ENCODE peak calls at places on chromosome 3, in eight cellular contexts. E is iPS DF 19.7; D is LoVo; W is endodermal cell; Q is D341Med; R is COR-L47; Z is activated CD8-positive, alpha-beta memory T cell treated with anti-CD3 and anti-CD28 coated beads, Interleukin-2, amount 10 ng/mL, durations not matched to agents 7 days and 5 days; M is T-cell. C is an unnamed sample.

GRCh38 chr3:176867681-176868663 is 329.3 kb downstream of the TBL1XR1 start:
- DNase-seq in E (no peak), D (no peak), W (no peak), Q (no peak), R (peak; percentile 88), Z (no peak), M (no peak), C (no peak)

GRCh38 chr3:98557324-98558010 is 25.7 kb downstream of the GPR15 start:
- DNase-seq in E (no peak), D (no peak), W (no peak), Q (no peak), R (no peak), Z (peak; percentile 80), M (no peak), C (no peak)

GRCh38 chr3:116586285-116586944 is 123.2 kb upstream of the TUSC7 start:
- DNase-seq in E (no peak), D (no peak), W (no peak), Q (no peak), R (no peak), Z (no peak), M (no peak), C (no peak)

GRCh38 chr3:95310560-95310959 is 1247.7 kb downstream of the NSUN3 start:
- DNase-seq in E (no peak), D (no peak), W (no peak), Q (no peak), R (no peak), Z (no peak), M (no peak), C (no peak)

GRCh38 chr3:143633816-143634215 is 214.5 kb downstream of the SLC9A9 start:
- DNase-seq in E (no peak), D (no peak), W (no peak), Q (no peak), R (no peak), Z (no peak), M (no peak), C (no peak)

GRCh38 chr3:68988740-68989139 is 24.7 kb downstream of the EOGT start:
- DNase-seq in E (no peak), D (no peak), W (no peak), Q (no peak), R (no peak), Z (no peak), M (no peak), C (no peak)

GRCh38 chr3:117355566-117355965 is 646.0 kb downstream of the TUSC7 start:
- DNase-seq in E (no peak), D (no peak), W (peak; percentile 72), Q (peak; percentile 74), R (peak; percentile 87), Z (no peak), M (no peak), C (peak; percentile 65)

GRCh38 chr3:161500057-161500836 is 3.6 kb downstream of the OTOL1 start:
- DNase-seq in E (no peak), D (peak; percentile 57), W (no peak), Q (no peak), R (no peak), Z (no peak), M (no peak), C (no peak)

GRCh38 chr3:41426485-41426884 is 227.2 kb downstream of the CTNNB1 start:
- DNase-seq in E (no peak), D (no peak), W (no peak), Q (no peak), R (no peak), Z (no peak), M (no peak), C (no peak)

GRCh38 chr3:46574263-46574662 is 8.2 kb upstream of the LRRC2 start:
- DNase-seq in E (peak; percentile 96), D (no peak), W (peak; percentile 93), Q (no peak), R (no peak), Z (no peak), M (no peak), C (no peak)

GRCh38 chr3:149589332-149589731 is 68.5 kb downstream of the WWTR1 start:
- DNase-seq in E (no peak), D (no peak), W (no peak), Q (no peak), R (no peak), Z (no peak), M (no peak), C (no peak)

GRCh38 chr3:169133178-169134161 is 530.0 kb downstream of the MECOM start:
- DNase-seq in E (no peak), D (peak; percentile 15), W (no peak), Q (no peak), R (peak; percentile 8), Z (no peak), M (no peak), C (no peak)

GRCh38 chr3:25820372-25820771 is 30.5 kb downstream of the OXSM start:
- DNase-seq in E (peak; percentile 47), D (no peak), W (peak; percentile 46), Q (no peak), R (no peak), Z (no peak), M (no peak), C (peak; percentile 17)

GRCh38 chr3:45772341-45773035 is 23.8 kb downstream of the SLC6A20 start:
- DNase-seq in E (no peak), D (no peak), W (peak; percentile 27), Q (peak; percentile 13), R (no peak), Z (peak; percentile 62), M (no peak), C (no peak)

GRCh38 chr3:139087621-139088020 is 42.9 kb upstream of the PRR23C start:
- DNase-seq in E (no peak), D (no peak), W (peak; percentile 41), Q (no peak), R (no peak), Z (no peak), M (no peak), C (no peak)

GRCh38 chr3:55897573-55898224 is 410.6 kb upstream of the WNT5A start:
- DNase-seq in E (no peak), D (peak; percentile 15), W (peak; percentile 63), Q (peak; percentile 31), R (no peak), Z (no peak), M (no peak), C (no peak)

GRCh38 chr3:42503957-42504333 is 1.5 kb downstream of the VIPR1 start:
- DNase-seq in E (no peak), D (no peak), W (peak; percentile 44), Q (no peak), R (no peak), Z (peak; percentile 31), M (no peak), C (no peak)

GRCh38 chr3:136838641-136839555 is 20.0 kb downstream of the SLC35G2 start:
- DNase-seq in E (no peak), D (no peak), W (no peak), Q (no peak), R (no peak), Z (no peak), M (no peak), C (peak; percentile 34)

GRCh38 chr3:187448674-187449073 is 80.5 kb downstream of the RTP4 start:
- DNase-seq in E (no peak), D (no peak), W (no peak), Q (no peak), R (no peak), Z (no peak), M (no peak), C (no peak)

GRCh38 chr3:188326968-188327367 is 173.0 kb downstream of the LPP start:
- DNase-seq in E (no peak), D (no peak), W (no peak), Q (no peak), R (no peak), Z (no peak), M (no peak), C (no peak)

GRCh38 chr3:179921500-179921899 is 115.2 kb downstream of the PEX5L start:
- DNase-seq in E (no peak), D (no peak), W (no peak), Q (no peak), R (no peak), Z (no peak), M (no peak), C (peak; percentile 83)

GRCh38 chr3:188486126-188486525 is 332.2 kb downstream of the LPP start:
- DNase-seq in E (no peak), D (no peak), W (no peak), Q (no peak), R (no peak), Z (no peak), M (no peak), C (no peak)

GRCh38 chr3:129282727-129283327 is 4.2 kb downstream of the HMCES start:
- DNase-seq in E (no peak), D (no peak), W (no peak), Q (no peak), R (no peak), Z (no peak), M (no peak), C (no peak)

GRCh38 chr3:170840291-170840859 is 29.6 kb downstream of the RPL22L1 start:
- DNase-seq in E (no peak), D (no peak), W (no peak), Q (no peak), R (no peak), Z (no peak), M (no peak), C (peak; percentile 13)

GRCh38 chr3:68560728-68561127 is 371.6 kb downstream of the TAFA4 start:
- DNase-seq in E (no peak), D (no peak), W (no peak), Q (no peak), R (no peak), Z (no peak), M (no peak), C (no peak)

GRCh38 chr3:3196148-3196861 is 16.8 kb upstream of the CRBN start:
- DNase-seq in E (no peak), D (peak; percentile 20), W (peak; percentile 76), Q (peak; percentile 59), R (no peak), Z (no peak), M (no peak), C (no peak)

GRCh38 chr3:14158370-14158769 is 20.0 kb downstream of the XPC start:
- DNase-seq in E (no peak), D (no peak), W (no peak), Q (no peak), R (no peak), Z (no peak), M (no peak), C (no peak)

GRCh38 chr3:105647047-105647446 is 221.8 kb downstream of the CBLB start:
- DNase-seq in E (no peak), D (peak; percentile 41), W (no peak), Q (no peak), R (no peak), Z (no peak), M (no peak), C (no peak)

GRCh38 chr3:57756528-57757401 is 656 bp downstream of the SLMAP start:
- DNase-seq in E (no peak), D (peak; percentile 54), W (peak; percentile 80), Q (peak; percentile 69), R (no peak), Z (peak; percentile 68), M (no peak), C (peak; percentile 34)

GRCh38 chr3:141412087-141412935 is 44.0 kb downstream of the ZBTB38 start:
- DNase-seq in E (no peak), D (peak; percentile 53), W (no peak), Q (no peak), R (peak; percentile 79), Z (peak; percentile 78), M (peak; percentile 41), C (peak; percentile 82)

GRCh38 chr3:99322551-99322950 is 315.8 kb upstream of the COL8A1 start:
- DNase-seq in E (no peak), D (no peak), W (no peak), Q (no peak), R (no peak), Z (no peak), M (no peak), C (no peak)

GRCh38 chr3:193826126-193826795 is 233.3 kb downstream of the OPA1 start:
- DNase-seq in E (no peak), D (peak; percentile 42), W (peak; percentile 60), Q (no peak), R (peak; percentile 29), Z (no peak), M (no peak), C (peak; percentile 27)